ENCODE peak calls at places on chromosomes 7 and 10, in seven cellular contexts. C, S, W, F, U, J and E are unnamed samples.

GRCh38 chr10:73906524-73907447 is 4.1 kb upstream of the PLAU start:
- DNase-seq in J (peak), F (peak), S (no peak), C (peak), U (peak), W (no peak), E (no peak)

GRCh38 chr7:100465702-100466311 is 1.7 kb upstream of the SPACDR start:
- DNase-seq in C (peak), S (no peak), F (peak), J (no peak), U (peak), W (peak), E (no peak)

GRCh38 chr10:3355536-3355935 is 183.0 kb upstream of the PITRM1 start:
- DNase-seq in U (no peak), C (no peak), J (no peak), S (no peak), F (no peak), W (no peak), E (no peak)

GRCh38 chr7:155222578-155222977 is 75.1 kb upstream of the INSIG1 start:
- DNase-seq in W (no peak), U (no peak), C (no peak), S (no peak), J (no peak), F (no peak), E (no peak)

GRCh38 chr7:104980969-104981670 is 32.9 kb upstream of the KMT2E start:
- DNase-seq in F (peak), W (peak), J (no peak), S (no peak), C (no peak), U (peak), E (no peak)

GRCh38 chr10:70905071-70906021 is 17.0 kb upstream of the PCBD1 start:
- DNase-seq in F (peak), J (no peak), S (no peak), W (no peak), U (no peak), C (no peak), E (no peak)

GRCh38 chr7:134823400-134823799 is 44.0 kb downstream of the CALD1 start:
- DNase-seq in U (peak), F (no peak), J (peak), C (no peak), W (no peak), S (no peak), E (no peak)

GRCh38 chr7:93314449-93314848 is 82.3 kb downstream of the VPS50 start:
- DNase-seq in F (no peak), W (no peak), J (no peak), S (no peak), C (no peak), U (no peak), E (no peak)

GRCh38 chr10:47340613-47341170 is 7.5 kb upstream of the RBP3 start:
- DNase-seq in J (no peak), F (peak), C (peak), U (peak), W (peak), S (peak), E (peak)

GRCh38 chr10:105239311-105240215 is 598.5 kb downstream of the SORCS3 start:
- DNase-seq in U (no peak), J (no peak), S (no peak), C (no peak), F (no peak), W (no peak), E (no peak)

GRCh38 chr10:27525819-27526218 is 21.7 kb downstream of the RAB18 start:
- DNase-seq in J (peak), F (no peak), W (no peak), C (no peak), U (peak), S (no peak), E (no peak)